ENCODE peak calls at places on chromosomes 5 and 9, in seven cellular contexts. A, J, L, T, S, O and U are unnamed samples.
A peak's percentile ranks its signal among the peaks of the same experiment; 100 is the strongest.

GRCh38 chr9:114850871-114851270 is 45.0 kb upstream of the TNFSF15 start:
- DNase-seq in O (no peak), J (no peak), L (no peak), S (no peak), A (no peak), T (no peak), U (peak; percentile 91)

GRCh38 chr5:12245429-12245828 is 341.2 kb upstream of the CTNND2 start:
- DNase-seq in O (no peak), S (no peak), J (no peak), A (no peak), T (no peak), L (no peak), U (no peak)

GRCh38 chr5:98785244-98785643 is 11.8 kb downstream of the RGMB start:
- DNase-seq in L (no peak), S (no peak), O (no peak), A (no peak), J (no peak), T (no peak), U (no peak)

GRCh38 chr5:173736374-173736773 is 119.9 kb upstream of the BOD1 start:
- DNase-seq in T (no peak), J (no peak), O (no peak), L (no peak), A (no peak), S (no peak), U (no peak)

GRCh38 chr9:33076031-33076359 is 479 bp downstream of the SMU1 start:
- DNase-seq in J (no peak), S (peak; percentile 44), O (no peak), A (no peak), L (peak; percentile 10), T (peak; percentile 10), U (peak; percentile 20)

GRCh38 chr5:20556364-20556763 is 568.4 kb upstream of the CDH18 start:
- DNase-seq in O (no peak), S (peak; percentile 76), L (no peak), J (no peak), T (no peak), A (no peak), U (no peak)

GRCh38 chr5:143200781-143201398 is 202.6 kb downstream of the NR3C1 start:
- DNase-seq in J (no peak), L (peak; percentile 81), S (peak; percentile 81), T (no peak), O (no peak), A (no peak), U (peak; percentile 78)

GRCh38 chr5:137233726-137234125 is 265.4 kb downstream of the SPOCK1 start:
- DNase-seq in J (no peak), L (no peak), A (no peak), S (no peak), O (no peak), T (no peak), U (no peak)

GRCh38 chr5:69261034-69261433 is 26.3 kb downstream of the CDK7 start:
- DNase-seq in L (peak; percentile 35), J (no peak), T (no peak), O (no peak), S (no peak), A (no peak), U (no peak)

GRCh38 chr9:131641618-131642495 is 96.5 kb downstream of the PRRT1B start:
- DNase-seq in T (no peak), J (no peak), L (peak; percentile 54), S (peak; percentile 81), O (no peak), A (peak; percentile 52), U (peak; percentile 94)

GRCh38 chr5:75053286-75054109 is 1.1 kb upstream of the GCNT4 start:
- DNase-seq in A (peak; percentile 73), T (peak; percentile 5), O (no peak), S (peak; percentile 82), L (peak; percentile 83), J (peak; percentile 18), U (peak; percentile 88)

GRCh38 chr9:136840140-136840876 is 2.0 kb upstream of the AJM1 start:
- DNase-seq in J (no peak), A (peak; percentile 53), L (no peak), O (no peak), S (no peak), T (no peak), U (no peak)

GRCh38 chr5:170169996-170170395 is 62.8 kb upstream of the C5orf58 start:
- DNase-seq in L (no peak), S (no peak), T (no peak), O (no peak), J (no peak), A (no peak), U (no peak)

GRCh38 chr9:25948182-25948581 is 269.9 kb upstream of the TUSC1 start:
- DNase-seq in O (no peak), T (no peak), J (no peak), S (no peak), A (no peak), L (no peak), U (no peak)

GRCh38 chr5:2569201-2569600 is 182.3 kb downstream of the IRX2 start:
- DNase-seq in A (no peak), O (no peak), J (no peak), T (no peak), L (no peak), S (no peak), U (no peak)

GRCh38 chr9:35749515-35750255 is 598 bp downstream of the RGP1 start:
- DNase-seq in O (no peak), S (no peak), A (no peak), J (no peak), L (no peak), T (peak; percentile 19), U (no peak)

GRCh38 chr5:16411235-16411634 is 54.4 kb downstream of the ZNF622 start:
- DNase-seq in J (no peak), O (no peak), L (peak; percentile 41), T (no peak), A (no peak), S (no peak), U (no peak)

GRCh38 chr5:151719228-151719861 is 32.6 kb upstream of the SPARC start:
- DNase-seq in T (no peak), S (peak; percentile 70), A (peak; percentile 51), O (no peak), J (no peak), L (peak; percentile 57), U (peak; percentile 43)

GRCh38 chr5:160450164-160450932 is 28.7 kb downstream of the PTTG1 start:
- DNase-seq in O (no peak), L (no peak), T (no peak), A (no peak), J (no peak), S (no peak), U (peak; percentile 35)

GRCh38 chr5:87069974-87070608 is 197.6 kb upstream of the RASA1 start:
- DNase-seq in J (no peak), S (peak; percentile 88), T (no peak), L (peak; percentile 68), O (no peak), A (no peak), U (peak; percentile 58)

GRCh38 chr9:132947751-132948150 is 3.3 kb upstream of the TSC1 start:
- DNase-seq in O (no peak), S (no peak), A (no peak), J (no peak), L (no peak), T (no peak), U (no peak)

GRCh38 chr9:118295413-118295812 is 591.2 kb downstream of the TLR4 start:
- DNase-seq in L (no peak), O (no peak), J (no peak), T (no peak), S (no peak), A (no peak), U (no peak)

GRCh38 chr5:59793000-59793399 is 100.5 kb downstream of the PDE4D start:
- DNase-seq in L (peak; percentile 82), T (no peak), O (no peak), S (peak; percentile 97), A (no peak), J (no peak), U (peak; percentile 88)

GRCh38 chr5:177434437-177434836 is 8.0 kb downstream of the GRK6 start:
- DNase-seq in O (no peak), S (no peak), A (no peak), L (no peak), J (no peak), T (no peak), U (no peak)

GRCh38 chr5:55101556-55102276 is 730 bp upstream of the GZMA start:
- DNase-seq in J (no peak), A (no peak), O (no peak), L (no peak), S (no peak), T (no peak), U (no peak)

GRCh38 chr5:133853972-133854371 is 114.5 kb downstream of the C5orf15 start:
- DNase-seq in S (no peak), A (peak; percentile 19), T (no peak), J (no peak), L (no peak), O (no peak), U (no peak)

GRCh38 chr5:76601470-76601869 is 21.7 kb downstream of the F2RL2 start:
- DNase-seq in O (no peak), L (peak; percentile 66), T (peak; percentile 43), S (peak; percentile 88), J (no peak), A (peak; percentile 44), U (peak; percentile 73)

GRCh38 chr9:25374281-25374680 is 304.0 kb downstream of the TUSC1 start:
- DNase-seq in T (no peak), J (no peak), S (no peak), L (no peak), O (no peak), A (no peak), U (no peak)

GRCh38 chr5:31407921-31408714 is 123.8 kb downstream of the DROSHA start:
- DNase-seq in S (peak; percentile 16), O (no peak), A (no peak), L (peak; percentile 38), J (no peak), T (no peak), U (peak; percentile 21)

GRCh38 chr5:141877478-141878185 is 578 bp downstream of the PCDH1 start:
- DNase-seq in L (no peak), A (peak; percentile 41), O (no peak), S (no peak), T (no peak), J (no peak), U (no peak)

GRCh38 chr9:137972355-137972987 is 94.9 kb downstream of the CACNA1B start:
- DNase-seq in S (no peak), L (no peak), A (no peak), T (no peak), J (no peak), O (no peak), U (no peak)

GRCh38 chr9:93465853-93466252 is 12.5 kb upstream of the FAM120AOS start:
- DNase-seq in L (no peak), T (no peak), A (no peak), O (no peak), J (no peak), S (no peak), U (no peak)

GRCh38 chr5:102049517-102049916 is 246.6 kb downstream of the SLCO4C1 start:
- DNase-seq in J (no peak), S (no peak), T (no peak), A (no peak), O (no peak), L (no peak), U (no peak)